ENCODE peak calls at places on chromosomes 2 and 18, in seven cellular contexts. X is occipital lobe; S is stimulated activated CD4-positive, alpha-beta T cell treated with anti-CD3 and anti-CD28 coated beads, Interleukin-15, amount 100 ng/mL, for 48 hours; R is HFF-Myc; A is activated T-helper 1 cell treated with anti-CD3 and anti-CD28 coated beads, Interleukin-12 subunit alpha, Interleukin-12 subunit beta, Interleukin-2, Interleukin-4 antibody, amounts not matched to agents 30 ng/mL and 10 ng/mL and 1 ng/mL, durations not matched to agents 14 hours and 24 hours and 36 hours; O is GM23248; P is HT1080. J is an unnamed sample.

GRCh38 chr18:42559292-42559691 is 556.2 kb downstream of the RIT2 start:
- DNase-seq in X (no peak), A (no peak), P (no peak), R (no peak), S (no peak), O (peak; percentile 18), J (no peak)

GRCh38 chr18:46555213-46555612 is 101.8 kb downstream of the LOXHD1 start:
- DNase-seq in S (no peak), A (no peak), R (no peak), O (no peak), P (no peak), X (peak; percentile 46), J (no peak)

GRCh38 chr2:112645396-112646101 is at the start of gene SLC20A1:
- DNase-seq in P (peak; percentile 96), X (peak; percentile 97), O (peak; percentile 97), R (peak; percentile 71), S (peak; percentile 94), A (peak; percentile 99), J (peak; percentile 95)

GRCh38 chr2:164754157-164755093 is 87.2 kb downstream of the COBLL1 start:
- DNase-seq in O (no peak), A (no peak), P (no peak), X (no peak), S (no peak), R (no peak), J (no peak)

GRCh38 chr2:182907081-182907830 is 40.8 kb upstream of the FRZB start:
- DNase-seq in S (no peak), P (peak; percentile 19), O (peak; percentile 15), R (no peak), X (no peak), A (no peak), J (no peak)

GRCh38 chr2:101418704-101419663 is 31.7 kb upstream of the CREG2 start:
- DNase-seq in X (no peak), R (no peak), P (peak; percentile 63), S (peak; percentile 20), O (peak; percentile 82), A (peak; percentile 52), J (peak; percentile 69)

GRCh38 chr2:166573393-166573792 is 79.3 kb upstream of the SCN7A start:
- DNase-seq in P (peak; percentile 64), O (peak; percentile 40), S (no peak), A (no peak), X (no peak), R (peak; percentile 4), J (peak; percentile 8)

GRCh38 chr18:56563568-56563967 is 74.8 kb downstream of the TXNL1 start:
- DNase-seq in X (no peak), S (no peak), A (no peak), R (no peak), P (peak; percentile 18), O (no peak), J (no peak)

GRCh38 chr2:234495801-234496441 is 960 bp downstream of the ARL4C start:
- DNase-seq in P (no peak), R (no peak), O (peak; percentile 57), X (peak; percentile 34), S (no peak), A (peak; percentile 38), J (peak; percentile 32)

GRCh38 chr2:237687666-237688065 is 60.3 kb downstream of the LRRFIP1 start:
- DNase-seq in P (peak; percentile 96), O (peak; percentile 100), S (peak; percentile 83), R (peak; percentile 98), X (no peak), A (peak; percentile 85), J (peak; percentile 99)

GRCh38 chr2:153287109-153287801 is 191.3 kb downstream of the RPRM start:
- DNase-seq in S (no peak), A (no peak), X (no peak), P (no peak), O (no peak), R (no peak), J (no peak)

J was measured in LHCN-M2.